ENCODE peak calls at places on chromosomes 16 and 17, in six cellular contexts. H is heart left ventricle, U is left ventricle myocardium inferior, K is IMR-90, T is neural progenitor cell, I is thoracic aorta. D is an unnamed sample. For H3K4me1, the result is how much of the 10 kb centered on the place peaks cover.

GRCh38 chr17:6557040-6557438 is 684 bp upstream of the PITPNM3 start:
- DNase-seq in T (no peak), K (no peak), H (no peak), I (no peak), U (no peak), D (no peak)

GRCh38 chr16:17354121-17354750 is 116.5 kb downstream of the XYLT1 start:
- DNase-seq in H (no peak), U (no peak), K (no peak), I (no peak), T (peak), D (no peak)

GRCh38 chr16:51916814-51917213 is 630.1 kb downstream of the TOX3 start:
- DNase-seq in I (no peak), U (no peak), T (no peak), K (no peak), H (no peak), D (no peak)

GRCh38 chr17:17069849-17070248 is 27.6 kb downstream of the MPRIP start:
- DNase-seq in T (no peak), I (no peak), K (no peak), H (no peak), U (no peak), D (no peak)

GRCh38 chr17:77353684-77354419 is 213.1 kb downstream of the SEC14L1 start:
- DNase-seq in T (no peak), I (no peak), K (peak), U (no peak), H (no peak), D (peak)

GRCh38 chr16:11743308-11744074 is 834 bp upstream of the TXNDC11 start:
- DNase-seq in U (no peak), K (peak), I (peak), T (no peak), H (peak), D (peak)

GRCh38 chr16:72886366-72886974 is 161.5 kb downstream of the ZFHX3 start:
- DNase-seq in H (no peak), K (no peak), I (no peak), T (no peak), U (no peak), D (no peak)

GRCh38 chr17:64006361-64007088 is 8.4 kb downstream of the PRR29 start:
- DNase-seq in K (no peak), H (peak), I (no peak), U (peak), T (no peak), D (no peak)

GRCh38 chr17:1989135-1989534 is 36.0 kb downstream of the RTN4RL1 start:
- DNase-seq in K (peak), T (no peak), H (no peak), U (no peak), I (peak), D (peak)

GRCh38 chr17:75406222-75406615 is 741 bp upstream of the GRB2 start:
- DNase-seq in U (no peak), T (peak), I (no peak), H (no peak), K (no peak), D (no peak)

GRCh38 chr16:22323998-22324786 is 27.0 kb downstream of the POLR3E start:
- DNase-seq in K (no peak), I (no peak), U (no peak), H (no peak), T (no peak), D (no peak)

GRCh38 chr17:13306310-13306962 is 288.6 kb upstream of the ELAC2 start:
- DNase-seq in K (peak), T (peak), H (no peak), U (no peak), I (no peak), D (no peak)

GRCh38 chr16:70511833-70512232 is 11.5 kb downstream of the COG4 start:
- DNase-seq in U (no peak), H (no peak), K (no peak), I (no peak), T (no peak), D (no peak)

GRCh38 chr16:77499373-77500285 is 64.8 kb upstream of the ADAMTS18 start:
- DNase-seq in K (no peak), T (no peak), I (no peak), H (no peak), U (peak), D (no peak)

GRCh38 chr17:82536220-82537201 is 17.0 kb downstream of the FOXK2 start:
- DNase-seq in I (no peak), H (peak), T (no peak), U (peak), K (peak), D (no peak)

GRCh38 chr17:57261084-57261461 is 4.8 kb downstream of the MSI2 start:
- DNase-seq in U (no peak), H (no peak), T (no peak), K (no peak), I (no peak), D (no peak)

GRCh38 chr17:77432791-77433190 is 292.0 kb downstream of the SEC14L1 start:
- DNase-seq in T (peak), I (no peak), H (no peak), K (no peak), U (no peak), D (no peak)

GRCh38 chr16:66344533-66345145 is 21.9 kb upstream of the CDH5 start:
- DNase-seq in U (no peak), K (peak), H (no peak), I (no peak), T (peak), D (no peak)

GRCh38 chr17:13346996-13347762 is 254.6 kb downstream of the HS3ST3A1 start:
- DNase-seq in T (no peak), I (no peak), U (no peak), K (peak), H (no peak), D (no peak)

GRCh38 chr16:1610841-1611653 is 825 bp downstream of the IFT140 start:
- DNase-seq in I (no peak), K (no peak), U (no peak), T (no peak), H (no peak), D (no peak)

GRCh38 chr16:84806890-84807258 is 12.9 kb upstream of the CRISPLD2 start:
- DNase-seq in H (no peak), K (no peak), I (no peak), T (no peak), U (no peak), D (no peak)

GRCh38 chr17:752620-753219 is 656 bp upstream of the GEMIN4 start:
- DNase-seq in K (peak), I (peak), U (peak), H (peak), T (peak), D (no peak)

GRCh38 chr17:79042421-79043190 is 18.6 kb downstream of the C1QTNF1 start:
- DNase-seq in K (peak), I (no peak), T (peak), U (peak), H (peak), D (no peak)

GRCh38 chr17:67246648-67247415 is 1.8 kb upstream of the HELZ start:
- DNase-seq in K (peak), H (no peak), T (peak), U (no peak), I (no peak), D (peak)

GRCh38 chr16:4693956-4694663 is 748 bp downstream of the NUDT16L1 start:
- DNase-seq in K (peak), U (peak), I (no peak), T (peak), H (peak), D (no peak)

GRCh38 chr17:48593840-48594411 is 347 bp upstream of the HOXB5 start:
- DNase-seq in H (peak), T (peak), K (peak), U (peak), I (no peak), D (peak)
- H3K4me1 ChIP-seq in H (under half), T (under half), K (under half), U (under half), I (under half), D (under half)

GRCh38 chr16:57979006-57979585 is 8.2 kb upstream of the CNGB1 start:
- DNase-seq in I (no peak), T (no peak), U (no peak), K (no peak), H (peak), D (no peak)

GRCh38 chr16:57981636-57982035 is 10.7 kb upstream of the CNGB1 start:
- DNase-seq in K (no peak), I (no peak), T (no peak), H (no peak), U (no peak), D (no peak)

GRCh38 chr16:57982345-57982744 is 11.4 kb upstream of the CNGB1 start:
- DNase-seq in U (no peak), T (no peak), I (no peak), K (no peak), H (no peak), D (no peak)

GRCh38 chr16:57976331-57976796 is 5.4 kb upstream of the CNGB1 start:
- DNase-seq in H (peak), T (peak), I (no peak), U (no peak), K (no peak), D (no peak)

GRCh38 chr16:57977418-57978069 is 6.6 kb upstream of the CNGB1 start:
- DNase-seq in K (no peak), U (no peak), I (no peak), H (peak), T (peak), D (no peak)
- TF ChIP-seq CTCF in K (no peak), U (no peak), I (no peak), H (no peak), T (peak), D (no peak)

GRCh38 chr17:42132941-42133340 is 10.3 kb downstream of the HSPB9 start:
- DNase-seq in T (no peak), I (no peak), H (peak), U (peak), K (peak), D (no peak)
- H3K4me3 ChIP-seq in T (no peak), I (no peak), H (no peak), U (peak), K (no peak), D (no peak)

DNA sequence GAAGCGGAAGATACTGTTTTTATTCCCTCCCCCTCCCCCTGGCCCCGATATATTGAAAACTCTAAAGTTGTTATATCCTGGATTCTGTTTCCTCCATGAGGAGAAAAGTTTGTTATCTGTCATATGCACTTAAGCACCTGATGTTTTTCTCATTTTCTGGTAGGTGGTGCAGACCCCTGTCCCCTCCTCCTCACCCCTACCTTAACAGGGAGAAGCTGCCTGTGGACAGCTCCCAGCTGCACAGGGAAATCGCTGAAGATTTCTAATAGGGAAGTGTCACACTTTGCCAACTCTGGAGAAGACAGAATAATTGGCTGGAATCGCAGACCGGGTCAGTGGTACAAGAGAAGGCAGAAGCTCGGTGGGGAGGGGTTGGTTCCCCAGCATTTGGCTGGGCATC is 45.3 kb upstream of the TOB1 start:
- DNase-seq in U (no peak), T (no peak), I (no peak), K (no peak), H (no peak), D (no peak)
- H3K4me1 ChIP-seq in U (under half), T (under half), I (under half), K (under half), H (under half), D (under half)

D was measured in ascending aorta.